ENCODE peak calls at places on chromosomes 4 and X, in four cellular contexts. A is K562, U is GM12878, D is WTC11. G is an unnamed sample.

GRCh38 chrX:42704454-42704853 is 73.5 kb downstream of the PPP1R2C start:
- DNase-seq in D (no peak), U (no peak), A (no peak), G (no peak)

GRCh38 chrX:122770581-122770980 is 413.5 kb upstream of the GRIA3 start:
- DNase-seq in D (no peak), A (no peak), U (no peak), G (no peak)

GRCh38 chr4:86558258-86558657 is 35.9 kb upstream of the PTPN13 start:
- DNase-seq in A (no peak), D (no peak), U (no peak), G (no peak)

GRCh38 chrX:25043192-25043591 is 27.4 kb upstream of the ARX start:
- DNase-seq in U (no peak), D (no peak), A (no peak), G (no peak)

GRCh38 chrX:23742693-23743622 is at the start of gene ACOT9:
- DNase-seq in U (peak), A (peak), D (peak), G (peak)

GRCh38 chrX:101485212-101486064 is at the start of gene ARMCX4:
- DNase-seq in A (no peak), U (no peak), D (peak), G (no peak)

GRCh38 chrX:44898411-44899221 is 25.6 kb downstream of the KDM6A start:
- DNase-seq in D (no peak), A (peak), U (no peak), G (peak)

GRCh38 chr4:158938462-158939044 is 164.3 kb upstream of the RAPGEF2 start:
- DNase-seq in U (no peak), A (no peak), D (no peak), G (no peak)

GRCh38 chr4:146458594-146458993 is 63.1 kb downstream of the SLC10A7 start:
- DNase-seq in D (no peak), A (no peak), U (no peak), G (no peak)

GRCh38 chrX:106802388-106803275 is at the start of gene TBC1D8B:
- DNase-seq in A (peak), D (peak), U (peak), G (peak)

GRCh38 chrX:102745513-102746133 is 25.1 kb downstream of the GPRASP3 start:
- DNase-seq in U (no peak), A (no peak), D (peak), G (no peak)

GRCh38 chr4:91448668-91449330 is 855.0 kb upstream of the GRID2 start:
- DNase-seq in D (no peak), A (no peak), U (no peak), G (no peak)

GRCh38 chr4:152185786-152186540 is 349.9 kb downstream of the FBXW7 start:
- DNase-seq in U (no peak), A (no peak), D (no peak), G (no peak)

GRCh38 chr4:142886566-142886965 is 40.5 kb upstream of the INPP4B start:
- DNase-seq in U (no peak), A (no peak), D (no peak), G (no peak)

GRCh38 chr4:142883433-142883832 is 37.3 kb upstream of the INPP4B start:
- DNase-seq in A (no peak), D (peak), U (no peak), G (no peak)

DNA sequence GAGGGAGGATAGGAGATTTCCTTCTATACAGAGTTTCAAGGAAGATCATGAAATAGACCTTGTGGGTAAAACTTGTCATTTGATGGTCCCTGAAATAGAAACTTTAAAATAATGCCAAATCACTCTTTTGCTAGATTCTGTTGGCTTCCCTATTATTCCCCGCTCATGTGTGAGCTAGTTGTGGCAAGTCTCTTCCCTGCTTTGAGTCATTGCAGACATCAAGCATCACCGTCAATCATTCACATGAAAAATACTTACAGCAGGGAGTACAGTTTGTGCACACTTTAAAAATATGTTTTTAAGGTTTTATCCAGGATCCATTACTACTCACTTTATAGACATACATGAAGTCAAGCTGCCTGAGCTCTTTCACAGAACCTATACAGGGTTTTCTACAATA is 35.2 kb upstream of the INPP4B start:
- DNase-seq in D (no peak), U (no peak), A (no peak), G (no peak)
- TF ChIP-seq CBFB in D (no peak), U (no peak), A (no peak), G (no peak)

GRCh38 chr4:183987529-183987946 is 82.4 kb downstream of the STOX2 start:
- DNase-seq in A (no peak), D (peak), U (no peak), G (no peak)
- TF ChIP-seq CBFB in A (no peak), D (no peak), U (no peak), G (no peak)

GRCh38 chr4:98565646-98566403 is 92.6 kb downstream of the TSPAN5 start:
- DNase-seq in D (no peak), A (no peak), U (no peak), G (no peak)
- TF ChIP-seq CBFB in D (no peak), A (no peak), U (no peak), G (no peak)

GRCh38 chrX:155766321-155766720 is 114.8 kb upstream of the VAMP7 start:
- DNase-seq in U (no peak), D (no peak), A (no peak), G (no peak)

GRCh38 chrX:155768036-155768769 is 112.9 kb upstream of the VAMP7 start:
- DNase-seq in A (no peak), D (no peak), U (no peak), G (no peak)

GRCh38 chrX:155767101-155767878 is 113.9 kb upstream of the VAMP7 start:
- DNase-seq in U (peak), A (peak), D (peak), G (no peak)
- TF ChIP-seq CBFB in U (no peak), A (no peak), D (no peak), G (no peak)

GRCh38 chr4:128155874-128156456 is 94.9 kb downstream of the LARP1B start:
- DNase-seq in A (no peak), U (no peak), D (no peak), G (no peak)
- TF ChIP-seq CBFB in A (no peak), U (no peak), D (no peak), G (no peak)